ENCODE peak calls at places on chromosomes 1 and 21, in eight cellular contexts. H, C, F, Y, J, T, A and E are unnamed samples.

GRCh38 chr1:67174716-67175284 is 8.5 kb downstream of the IL23R start:
- DNase-seq in F (no peak), A (no peak), H (no peak), C (no peak), T (no peak), J (no peak), Y (no peak), E (no peak)

GRCh38 chr1:201893431-201893830 is 4.7 kb downstream of the SHISA4 start:
- DNase-seq in J (no peak), T (no peak), C (no peak), F (no peak), H (no peak), Y (no peak), A (no peak), E (no peak)

GRCh38 chr1:46448109-46448911 is 41.3 kb upstream of the DMBX1 start:
- DNase-seq in T (no peak), J (no peak), H (no peak), Y (peak), A (no peak), F (no peak), C (no peak), E (no peak)

GRCh38 chr1:55217226-55217996 is 2.2 kb upstream of the USP24 start:
- DNase-seq in H (no peak), Y (no peak), J (no peak), A (no peak), C (no peak), F (no peak), T (no peak), E (peak)

GRCh38 chr1:6686294-6686693 is 15.3 kb downstream of the DNAJC11 start:
- DNase-seq in T (no peak), H (no peak), J (no peak), F (no peak), Y (no peak), A (no peak), C (no peak), E (no peak)

GRCh38 chr1:110057963-110058518 is 12.4 kb downstream of the ALX3 start:
- DNase-seq in C (no peak), H (no peak), A (no peak), T (no peak), J (no peak), Y (no peak), F (no peak), E (no peak)

GRCh38 chr21:24045775-24046215 is 1561.5 kb downstream of the MRPL39 start:
- DNase-seq in T (no peak), H (no peak), F (peak), A (no peak), Y (peak), J (no peak), C (peak), E (peak)

GRCh38 chr1:42730002-42730401 is 10.0 kb downstream of the CLDN19 start:
- DNase-seq in H (no peak), C (no peak), Y (no peak), A (no peak), T (peak), J (no peak), F (no peak), E (no peak)

GRCh38 chr1:6008084-6008415 is 15.8 kb upstream of the NPHP4 start:
- DNase-seq in C (no peak), H (no peak), F (no peak), Y (no peak), J (no peak), A (no peak), T (no peak), E (no peak)

GRCh38 chr1:151898519-151898991 is 10.8 kb downstream of the THEM4 start:
- DNase-seq in Y (no peak), H (no peak), A (no peak), F (no peak), J (no peak), C (no peak), T (no peak), E (no peak)
- H3K4me3 ChIP-seq in Y (no peak), H (no peak), A (no peak), F (no peak), J (no peak), C (no peak), T (no peak), E (no peak)

DNA sequence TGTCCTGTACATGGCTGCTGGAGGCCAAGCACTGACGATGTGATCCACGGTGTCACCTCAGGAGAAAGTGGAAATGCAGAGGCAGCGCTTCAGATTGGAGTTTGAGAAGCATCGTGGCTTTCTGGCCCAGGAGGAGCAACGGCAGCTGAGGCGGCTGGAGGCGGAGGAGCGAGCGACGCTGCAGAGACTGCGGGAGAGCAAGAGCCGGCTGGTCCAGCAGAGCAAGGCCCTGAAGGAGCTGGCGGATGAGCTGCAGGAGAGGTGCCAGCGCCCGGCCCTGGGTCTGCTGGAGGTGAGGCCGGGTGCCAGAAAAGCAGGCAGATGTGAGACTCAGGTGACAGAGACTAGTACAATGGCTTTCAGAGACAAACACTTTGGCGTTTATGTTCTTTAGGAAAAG is 7.7 kb downstream of the TRIM58 start:
- DNase-seq in A (no peak), F (no peak), Y (no peak), J (no peak), H (no peak), T (no peak), C (no peak), E (no peak)
- H3K4me3 ChIP-seq in A (no peak), F (no peak), Y (no peak), J (no peak), H (no peak), T (no peak), C (no peak), E (no peak)

DNA sequence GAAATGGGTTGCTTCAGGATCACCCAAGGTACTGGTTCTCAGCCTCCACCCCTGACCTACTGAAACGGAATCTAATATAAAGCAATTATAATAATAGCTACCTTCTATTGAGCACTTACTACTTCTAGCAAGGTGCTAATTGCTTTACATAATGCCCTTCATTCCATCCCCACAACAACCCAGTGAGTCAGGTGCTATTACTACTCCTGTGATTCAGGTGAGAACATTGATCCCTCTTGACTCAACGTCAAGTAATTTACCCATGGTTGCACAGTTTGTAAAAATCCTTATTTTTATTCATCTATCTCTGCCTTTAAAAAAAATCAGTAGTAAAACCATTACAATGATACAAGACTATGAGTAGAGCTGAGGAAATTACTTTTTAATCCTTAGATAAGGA is 85.2 kb downstream of the UCHL5 start:
- DNase-seq in C (no peak), H (peak), A (no peak), T (no peak), J (no peak), Y (no peak), F (no peak), E (no peak)
- H3K4me3 ChIP-seq in C (no peak), H (no peak), A (no peak), T (no peak), J (no peak), Y (no peak), F (no peak), E (no peak)

GRCh38 chr1:214827883-214828282 is 224.9 kb downstream of the CENPF start:
- DNase-seq in Y (no peak), J (no peak), F (no peak), H (no peak), T (no peak), A (no peak), C (no peak), E (no peak)

GRCh38 chr1:214824758-214825157 is 221.8 kb downstream of the CENPF start:
- DNase-seq in A (no peak), Y (no peak), C (no peak), J (no peak), H (no peak), T (no peak), F (no peak), E (no peak)

DNA sequence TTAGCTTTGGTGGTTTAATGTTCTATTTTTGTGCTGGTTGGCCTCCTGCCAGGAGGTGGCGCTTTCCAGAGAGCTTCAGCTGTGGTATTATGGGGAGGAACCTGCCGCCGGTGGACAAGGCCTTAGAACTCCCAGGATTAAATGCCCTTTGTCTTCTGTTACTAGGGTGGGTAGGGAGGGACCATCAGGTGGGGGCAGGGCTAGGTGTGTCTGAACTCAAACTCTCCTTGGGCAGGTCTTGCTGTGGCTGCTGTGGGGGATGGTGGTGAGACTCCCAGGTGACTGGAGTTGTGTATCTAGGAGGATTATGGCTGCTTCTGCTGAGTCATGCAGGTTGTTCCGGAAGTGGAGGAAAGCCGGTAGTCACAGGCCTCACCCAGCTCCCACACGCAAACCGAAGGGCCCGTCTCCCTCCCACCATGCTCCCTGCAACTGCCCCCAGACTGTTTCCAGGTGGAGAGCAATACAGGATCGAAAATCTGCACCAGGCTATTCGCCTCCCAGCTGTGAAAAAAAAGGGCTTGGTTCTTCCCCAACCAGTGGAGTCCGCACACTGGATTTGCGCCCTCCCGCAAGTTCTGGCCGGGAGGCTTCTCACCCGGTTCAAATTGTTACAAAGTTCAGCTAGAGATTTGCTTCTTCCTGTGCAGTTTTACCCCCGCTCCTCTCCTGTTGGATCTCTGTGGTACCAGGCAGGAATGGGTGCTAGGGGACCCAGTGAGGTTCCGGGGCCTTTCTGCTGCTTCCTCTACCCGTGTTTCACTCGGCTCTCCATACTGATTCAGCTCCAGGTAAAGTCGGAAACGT is 220.5 kb downstream of the CENPF start:
- DNase-seq in F (no peak), H (no peak), J (no peak), T (no peak), Y (no peak), A (no peak), C (no peak), E (no peak)
- H3K4me3 ChIP-seq in F (no peak), H (no peak), J (no peak), T (no peak), Y (no peak), A (no peak), C (no peak), E (no peak)